ENCODE peak calls at places on chromosomes 11 and 22, in four cellular contexts. Q is NCI-H2081 treated with DMSO at 0.1 percent for 48 hours, V is ureter, P is head of caudate nucleus. B is an unnamed sample.

GRCh38 chr11:60844045-60844869 is 2.3 kb downstream of the CCDC86 start:
- DNase-seq in P (no peak), Q (no peak), V (no peak), B (no peak)

GRCh38 chr11:65651589-65652510 is 10.9 kb downstream of the RELA start:
- DNase-seq in Q (no peak), V (peak; percentile 84), P (no peak), B (peak; percentile 80)

GRCh38 chr11:95148421-95148820 is 58.8 kb downstream of the ENDOD1 start:
- DNase-seq in V (no peak), P (no peak), Q (no peak), B (no peak)

GRCh38 chr11:112637046-112637445 is 324.2 kb upstream of the NCAM1 start:
- DNase-seq in Q (no peak), V (no peak), P (peak; percentile 89), B (no peak)

GRCh38 chr11:129884581-129884980 is 10.8 kb downstream of the NFRKB start:
- DNase-seq in Q (no peak), P (no peak), V (no peak), B (no peak)

GRCh38 chr11:1054143-1055108 is 17.9 kb upstream of the MUC6 start:
- DNase-seq in Q (no peak), P (no peak), V (no peak), B (peak; percentile 73)

GRCh38 chr11:3947084-3947483 is 91.6 kb downstream of the STIM1 start:
- DNase-seq in Q (no peak), P (no peak), V (peak; percentile 48), B (no peak)

GRCh38 chr22:33114570-33114969 is 56.4 kb upstream of the SYN3 start:
- DNase-seq in V (no peak), P (no peak), Q (no peak), B (no peak)

GRCh38 chr22:41074061-41074460 is 18.3 kb upstream of the EP300 start:
- DNase-seq in V (no peak), P (no peak), Q (no peak), B (no peak)

GRCh38 chr22:17770180-17771077 is 3.8 kb downstream of the BID start:
- DNase-seq in P (no peak), V (no peak), Q (no peak), B (no peak)

GRCh38 chr11:126861796-126862195 is 138.8 kb downstream of the KIRREL3 start:
- DNase-seq in Q (no peak), P (no peak), V (no peak), B (no peak)

GRCh38 chr11:83241291-83241946 is 44.7 kb downstream of the CCDC90B start:
- DNase-seq in Q (no peak), P (no peak), V (peak; percentile 46), B (no peak)

GRCh38 chr22:25966448-25966913 is 202.8 kb upstream of the SEZ6L start:
- DNase-seq in P (no peak), Q (peak; percentile 53), V (no peak), B (no peak)

GRCh38 chr11:65558002-65558784 is at the start of gene LTBP3:
- DNase-seq in V (peak; percentile 83), P (peak; percentile 85), Q (no peak), B (peak; percentile 94)

GRCh38 chr11:100922116-100922515 is 207.5 kb downstream of the PGR start:
- DNase-seq in Q (no peak), V (no peak), P (no peak), B (no peak)

GRCh38 chr22:37337204-37337943 is 55.1 kb downstream of the CYTH4 start:
- DNase-seq in Q (no peak), V (no peak), P (no peak), B (no peak)

GRCh38 chr11:62705401-62705800 is 1.8 kb downstream of the BSCL2 start:
- DNase-seq in V (no peak), Q (no peak), P (no peak), B (no peak)

GRCh38 chr11:31817054-31817620 is 6.0 kb upstream of the PAX6 start:
- DNase-seq in P (no peak), V (no peak), Q (no peak), B (no peak)

GRCh38 chr11:66852466-66853241 is 4.2 kb upstream of the LRFN4 start:
- DNase-seq in Q (no peak), P (no peak), V (no peak), B (peak; percentile 78)

GRCh38 chr11:24289301-24289700 is 207.6 kb upstream of the LUZP2 start:
- DNase-seq in V (no peak), Q (no peak), P (no peak), B (no peak)

GRCh38 chr11:34585870-34586654 is 34.8 kb upstream of the EHF start:
- DNase-seq in Q (no peak), V (no peak), P (no peak), B (no peak)